ENCODE peak calls at places on chromosomes 13 and 19, in nine cellular contexts. X is testis; L is fibroblast of lung; O is effector memory CD4-positive, alpha-beta T cell; I is ovary; H is HCT116; E is brain microvascular endothelial cell; Q is A549; T is hepatocyte. B is an unnamed sample.

GRCh38 chr19:916645-917322 is 349 bp upstream of the KISS1R start:
- DNase-seq in X (no peak), L (no peak), O (no peak), I (no peak), H (no peak), E (no peak), Q (no peak), T (peak), B (no peak)

GRCh38 chr13:40172878-40173277 is 493.6 kb downstream of the FOXO1 start:
- DNase-seq in X (peak), L (no peak), O (no peak), I (no peak), H (no peak), E (no peak), Q (no peak), T (no peak), B (no peak)

GRCh38 chr13:65453982-65454381 is 1776.2 kb downstream of the PCDH9 start:
- DNase-seq in X (no peak), L (no peak), O (no peak), I (no peak), H (no peak), E (no peak), Q (no peak), T (no peak), B (no peak)

GRCh38 chr13:99990045-99990977 is 8.7 kb downstream of the ZIC2 start:
- DNase-seq in X (no peak), L (no peak), O (no peak), I (no peak), H (no peak), E (no peak), Q (no peak), T (no peak), B (no peak)

GRCh38 chr19:39032164-39032918 is at the start of gene FBXO27:
- DNase-seq in X (peak), L (peak), O (no peak), I (peak), H (peak), E (no peak), Q (peak), T (peak), B (peak)

GRCh38 chr13:33251131-33251629 is 34.4 kb downstream of the STARD13 start:
- DNase-seq in X (no peak), L (peak), O (no peak), I (no peak), H (peak), E (peak), Q (no peak), T (peak), B (no peak)

GRCh38 chr13:108993346-108993745 is 363.9 kb downstream of the MYO16 start:
- DNase-seq in X (no peak), L (peak), O (no peak), I (no peak), H (no peak), E (no peak), Q (no peak), T (no peak), B (no peak)

GRCh38 chr13:91358384-91358776 is 10.9 kb downstream of the MIR17HG start:
- DNase-seq in X (no peak), L (no peak), O (no peak), I (no peak), H (no peak), E (no peak), Q (no peak), T (no peak), B (no peak)

GRCh38 chr13:40318366-40318765 is 348.1 kb downstream of the FOXO1 start:
- DNase-seq in X (peak), L (no peak), O (no peak), I (peak), H (no peak), E (no peak), Q (no peak), T (peak), B (no peak)

GRCh38 chr19:50293263-50294004 is 35.7 kb downstream of the KCNC3 start:
- DNase-seq in X (no peak), L (no peak), O (no peak), I (no peak), H (no peak), E (no peak), Q (no peak), T (no peak), B (no peak)

GRCh38 chr19:54653181-54653809 is 9.5 kb upstream of the LILRB4 start:
- DNase-seq in X (no peak), L (peak), O (no peak), I (no peak), H (peak), E (no peak), Q (peak), T (no peak), B (no peak)

GRCh38 chr13:51731759-51732158 is 72.2 kb downstream of the DHRS12 start:
- DNase-seq in X (no peak), L (peak), O (no peak), I (no peak), H (no peak), E (no peak), Q (peak), T (no peak), B (no peak)

GRCh38 chr13:95677564-95678386 is 836 bp downstream of the DNAJC3 start:
- DNase-seq in X (no peak), L (peak), O (no peak), I (no peak), H (no peak), E (no peak), Q (peak), T (peak), B (peak)

GRCh38 chr19:10000171-10000826 is 10.0 kb downstream of the COL5A3 start:
- DNase-seq in X (peak), L (peak), O (peak), I (peak), H (peak), E (peak), Q (peak), T (peak), B (peak)

GRCh38 chr13:80873589-80873988 is 532.7 kb upstream of the SPRY2 start:
- DNase-seq in X (no peak), L (peak), O (no peak), I (no peak), H (no peak), E (no peak), Q (no peak), T (no peak), B (no peak)

GRCh38 chr19:42540071-42540553 is 11.8 kb upstream of the CEACAM1 start:
- DNase-seq in X (no peak), L (peak), O (no peak), I (no peak), H (no peak), E (no peak), Q (no peak), T (no peak), B (no peak)

GRCh38 chr13:22077205-22077683 is 406.4 kb downstream of the FGF9 start:
- DNase-seq in X (no peak), L (no peak), O (no peak), I (no peak), H (no peak), E (no peak), Q (no peak), T (no peak), B (no peak)

GRCh38 chr19:45097776-45098520 is 5.0 kb downstream of the PPP1R37 start:
- DNase-seq in X (peak), L (peak), O (no peak), I (peak), H (no peak), E (peak), Q (peak), T (peak), B (peak)

GRCh38 chr13:106528711-106529414 is 6.6 kb downstream of the EFNB2 start:
- DNase-seq in X (no peak), L (no peak), O (no peak), I (no peak), H (no peak), E (no peak), Q (no peak), T (no peak), B (no peak)

GRCh38 chr13:106529415-106530208 is 5.8 kb downstream of the EFNB2 start:
- DNase-seq in X (no peak), L (no peak), O (no peak), I (no peak), H (no peak), E (no peak), Q (no peak), T (no peak), B (no peak)

GRCh38 chr13:106530907-106531520 is 4.4 kb downstream of the EFNB2 start:
- DNase-seq in X (no peak), L (no peak), O (no peak), I (no peak), H (no peak), E (no peak), Q (no peak), T (no peak), B (no peak)

GRCh38 chr13:106532111-106532929 is 3.1 kb downstream of the EFNB2 start:
- DNase-seq in X (peak), L (peak), O (no peak), I (no peak), H (no peak), E (peak), Q (no peak), T (peak), B (peak)

GRCh38 chr13:106530209-106530906 is 5.1 kb downstream of the EFNB2 start:
- DNase-seq in X (no peak), L (no peak), O (no peak), I (no peak), H (no peak), E (no peak), Q (no peak), T (peak), B (peak)
- H3K27ac ChIP-seq in X (no peak), L (no peak), O (no peak), I (no peak), H (no peak), E (no peak), Q (no peak), T (peak), B (no peak)

GRCh38 chr13:42424182-42424581 is 149.8 kb upstream of the TNFSF11 start:
- DNase-seq in X (no peak), L (no peak), O (no peak), I (no peak), H (no peak), E (no peak), Q (no peak), T (no peak), B (no peak)
- H3K27ac ChIP-seq in X (no peak), L (no peak), O (no peak), I (no peak), H (no peak), E (no peak), Q (no peak), T (no peak), B (no peak)

GRCh38 chr19:17240855-17241399 is 4.8 kb downstream of the NR2F6 start:
- DNase-seq in X (no peak), L (no peak), O (no peak), I (no peak), H (no peak), E (no peak), Q (no peak), T (no peak), B (no peak)
- H3K27ac ChIP-seq in X (no peak), L (no peak), O (no peak), I (no peak), H (no peak), E (no peak), Q (peak), T (peak), B (peak)

GRCh38 chr19:13052447-13053232 is 50.0 kb downstream of the LYL1 start:
- DNase-seq in X (no peak), L (no peak), O (no peak), I (no peak), H (no peak), E (no peak), Q (no peak), T (no peak), B (no peak)
- H3K27ac ChIP-seq in X (peak), L (peak), O (no peak), I (peak), H (peak), E (no peak), Q (peak), T (peak), B (peak)

GRCh38 chr19:58056861-58057260 is 2.2 kb upstream of the ZNF135 start:
- DNase-seq in X (no peak), L (no peak), O (no peak), I (no peak), H (no peak), E (no peak), Q (no peak), T (no peak), B (no peak)

GRCh38 chr19:58059003-58059671 is at the start of gene ZNF135:
- DNase-seq in X (peak), L (peak), O (peak), I (peak), H (no peak), E (peak), Q (no peak), T (peak), B (peak)

GRCh38 chr19:58060231-58060630 is 1.1 kb downstream of the ZNF135 start:
- DNase-seq in X (peak), L (no peak), O (no peak), I (no peak), H (no peak), E (no peak), Q (no peak), T (no peak), B (no peak)

GRCh38 chr19:58059681-58060080 is 599 bp downstream of the ZNF135 start:
- DNase-seq in X (peak), L (no peak), O (no peak), I (peak), H (no peak), E (no peak), Q (no peak), T (no peak), B (no peak)

GRCh38 chr19:58058428-58058827 is 654 bp upstream of the ZNF135 start:
- DNase-seq in X (no peak), L (no peak), O (no peak), I (no peak), H (no peak), E (no peak), Q (no peak), T (no peak), B (no peak)
- H3K27ac ChIP-seq in X (peak), L (no peak), O (no peak), I (peak), H (no peak), E (no peak), Q (no peak), T (peak), B (no peak)

GRCh38 chr13:112943309-112944125 is 25.5 kb upstream of the MCF2L start:
- DNase-seq in X (peak), L (peak), O (no peak), I (no peak), H (no peak), E (no peak), Q (peak), T (peak), B (peak)
- H3K27ac ChIP-seq in X (peak), L (no peak), O (no peak), I (no peak), H (peak), E (no peak), Q (peak), T (peak), B (peak)

GRCh38 chr13:49649963-49650312 is 21.6 kb downstream of the ARL11 start:
- DNase-seq in X (no peak), L (no peak), O (no peak), I (no peak), H (no peak), E (no peak), Q (no peak), T (no peak), B (no peak)

GRCh38 chr13:49652691-49653305 is 24.5 kb downstream of the ARL11 start:
- DNase-seq in X (peak), L (no peak), O (no peak), I (no peak), H (peak), E (no peak), Q (peak), T (peak), B (peak)

GRCh38 chr13:49653478-49653877 is 25.2 kb downstream of the ARL11 start:
- DNase-seq in X (no peak), L (no peak), O (no peak), I (no peak), H (no peak), E (no peak), Q (no peak), T (no peak), B (no peak)

GRCh38 chr13:49649244-49649962 is 21.1 kb downstream of the ARL11 start:
- DNase-seq in X (no peak), L (peak), O (no peak), I (no peak), H (no peak), E (peak), Q (peak), T (peak), B (no peak)

GRCh38 chr13:49651775-49652690 is 23.7 kb downstream of the ARL11 start:
- DNase-seq in X (no peak), L (no peak), O (no peak), I (no peak), H (no peak), E (no peak), Q (no peak), T (no peak), B (no peak)
- H3K27ac ChIP-seq in X (no peak), L (no peak), O (no peak), I (no peak), H (no peak), E (no peak), Q (no peak), T (no peak), B (no peak)

DNA sequence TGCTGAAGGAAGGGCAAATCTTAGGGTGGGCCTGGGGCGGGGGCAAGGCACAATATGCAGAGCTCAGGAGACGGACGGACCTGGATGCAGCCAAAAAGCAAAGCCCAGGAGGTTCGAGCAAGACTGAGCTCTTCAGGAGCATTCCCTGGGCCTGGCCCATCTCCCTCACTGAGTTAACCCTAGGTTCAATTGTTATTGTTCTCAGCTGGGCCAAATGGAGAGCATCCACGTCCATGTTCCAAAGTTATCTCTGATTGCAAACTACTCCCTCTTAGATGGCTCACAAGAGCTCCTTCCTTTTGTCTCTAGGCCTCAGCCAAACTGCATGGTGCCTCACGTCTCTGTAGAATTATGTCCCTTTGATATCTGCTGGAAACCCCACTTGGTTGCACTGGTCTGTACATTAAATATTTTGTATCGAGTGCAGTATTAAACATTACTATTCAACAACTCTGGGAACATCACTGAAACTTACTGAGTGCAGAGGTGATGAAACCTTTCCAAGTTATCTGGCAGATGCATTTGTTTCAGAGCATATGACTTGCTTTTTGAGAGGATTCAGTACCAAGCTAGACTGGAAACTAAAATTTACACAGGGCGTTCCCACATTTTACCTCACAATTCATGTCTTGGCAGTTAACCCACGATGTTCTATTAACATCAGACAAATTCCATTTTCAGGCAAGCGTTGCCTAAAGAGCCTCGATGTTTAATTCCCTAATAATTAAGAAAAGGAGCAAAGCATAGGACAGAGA is 38.1 kb downstream of the DOCK9 start:
- DNase-seq in X (peak), L (no peak), O (no peak), I (peak), H (no peak), E (no peak), Q (no peak), T (no peak), B (no peak)
- H3K27ac ChIP-seq in X (no peak), L (no peak), O (no peak), I (peak), H (no peak), E (no peak), Q (no peak), T (no peak), B (no peak)

GRCh38 chr19:16584825-16585801 is 12.9 kb upstream of the SLC35E1 start:
- DNase-seq in X (no peak), L (no peak), O (no peak), I (no peak), H (no peak), E (no peak), Q (no peak), T (no peak), B (no peak)

GRCh38 chr19:16586477-16586871 is 14.3 kb upstream of the SLC35E1 start:
- DNase-seq in X (no peak), L (no peak), O (no peak), I (no peak), H (no peak), E (no peak), Q (no peak), T (no peak), B (no peak)

GRCh38 chr19:16588089-16588823 is 16.0 kb upstream of the SLC35E1 start:
- DNase-seq in X (peak), L (peak), O (peak), I (peak), H (no peak), E (no peak), Q (no peak), T (no peak), B (peak)

GRCh38 chr19:16587031-16588023 is 15.1 kb upstream of the SLC35E1 start:
- DNase-seq in X (peak), L (peak), O (no peak), I (no peak), H (no peak), E (peak), Q (no peak), T (no peak), B (peak)

GRCh38 chr19:16585808-16586476 is 13.7 kb upstream of the SLC35E1 start:
- DNase-seq in X (no peak), L (no peak), O (no peak), I (no peak), H (no peak), E (no peak), Q (no peak), T (no peak), B (peak)
- H3K27ac ChIP-seq in X (peak), L (no peak), O (peak), I (no peak), H (no peak), E (no peak), Q (peak), T (peak), B (peak)

GRCh38 chr13:113364933-113365371 is 1.0 kb upstream of the GRTP1 start:
- DNase-seq in X (peak), L (no peak), O (no peak), I (peak), H (no peak), E (no peak), Q (no peak), T (no peak), B (peak)
- H3K27ac ChIP-seq in X (peak), L (no peak), O (no peak), I (peak), H (peak), E (no peak), Q (peak), T (peak), B (no peak)

B was measured in colonic mucosa.